ENCODE peak calls at places on chromosome 2, in four cellular contexts. M is K562, T is GM12878, L is HL-60. U is an unnamed sample.

GRCh38 chr2:230347659-230348305 is 20.8 kb downstream of the SP140L start:
- DNase-seq in M (no peak), T (peak), L (no peak), U (no peak)

GRCh38 chr2:377414-377813 is 89.5 kb upstream of the ALKAL2 start:
- DNase-seq in M (no peak), T (no peak), L (no peak), U (no peak)

GRCh38 chr2:122737429-122738077 is 982.1 kb downstream of the TSN start:
- DNase-seq in M (no peak), T (peak), L (no peak), U (no peak)

GRCh38 chr2:136407952-136408318 is 290.0 kb upstream of the CXCR4 start:
- DNase-seq in M (no peak), T (no peak), L (no peak), U (no peak)

GRCh38 chr2:108315408-108316193 is 26.9 kb downstream of the SULT1C2 start:
- DNase-seq in M (no peak), T (no peak), L (no peak), U (no peak)

GRCh38 chr2:11753886-11754704 is 7.7 kb downstream of the LPIN1 start:
- DNase-seq in M (peak), T (peak), L (no peak), U (no peak)

GRCh38 chr2:198374375-198375072 is 570.1 kb downstream of the PLCL1 start:
- DNase-seq in M (peak), T (no peak), L (peak), U (no peak)

GRCh38 chr2:30141136-30141535 is 5.7 kb upstream of the YPEL5 start:
- DNase-seq in M (no peak), T (no peak), L (no peak), U (no peak)

GRCh38 chr2:63865159-63865799 is 23.6 kb downstream of the UGP2 start:
- DNase-seq in M (no peak), T (no peak), L (no peak), U (no peak)

GRCh38 chr2:7007488-7007845 is 90.3 kb downstream of the RNF144A start:
- DNase-seq in M (no peak), T (no peak), L (no peak), U (no peak)

GRCh38 chr2:234795974-234796690 is 155.7 kb upstream of the SH3BP4 start:
- DNase-seq in M (no peak), T (no peak), L (no peak), U (no peak)

GRCh38 chr2:86160156-86160952 is 34.9 kb downstream of the IMMT start:
- DNase-seq in M (no peak), T (no peak), L (no peak), U (no peak)

GRCh38 chr2:170113168-170113567 is 64.8 kb upstream of the MYO3B start:
- DNase-seq in M (no peak), T (no peak), L (no peak), U (no peak)

GRCh38 chr2:142142595-142142994 is 11.8 kb upstream of the LRP1B start:
- DNase-seq in M (no peak), T (no peak), L (no peak), U (no peak)

GRCh38 chr2:168635065-168635577 is 167.3 kb upstream of the NOSTRIN start:
- DNase-seq in M (no peak), T (no peak), L (no peak), U (no peak)

GRCh38 chr2:238239872-238240760 is at the start of gene HES6:
- DNase-seq in M (peak), T (no peak), L (peak), U (peak)

GRCh38 chr2:42523341-42523740 is 29.6 kb upstream of the KCNG3 start:
- DNase-seq in M (no peak), T (no peak), L (no peak), U (no peak)

GRCh38 chr2:165634855-165635254 is 159.2 kb downstream of the GALNT3 start:
- DNase-seq in M (no peak), T (no peak), L (no peak), U (no peak)

GRCh38 chr2:135246856-135247255 is 194.8 kb downstream of the RAB3GAP1 start:
- DNase-seq in M (no peak), T (no peak), L (no peak), U (no peak)

GRCh38 chr2:950627-950992 is at the start of gene SNTG2:
- DNase-seq in M (peak), T (no peak), L (no peak), U (peak)

GRCh38 chr2:30144260-30144659 is 2.5 kb upstream of the YPEL5 start:
- DNase-seq in M (no peak), T (no peak), L (no peak), U (no peak)

GRCh38 chr2:224659726-224660125 is 56.4 kb downstream of the CCDC195 start:
- DNase-seq in M (no peak), T (no peak), L (no peak), U (no peak)

GRCh38 chr2:39871291-39871761 is 92.3 kb upstream of the THUMPD2 start:
- DNase-seq in M (no peak), T (no peak), L (no peak), U (no peak)

GRCh38 chr2:195535911-195536522 is 121.0 kb upstream of the SLC39A10 start:
- DNase-seq in M (peak), T (peak), L (peak), U (peak)

GRCh38 chr2:11797846-11798245 is 51.4 kb downstream of the LPIN1 start:
- DNase-seq in M (no peak), T (no peak), L (no peak), U (no peak)

GRCh38 chr2:241228860-241229516 is 40.5 kb downstream of the ANO7 start:
- DNase-seq in M (no peak), T (no peak), L (no peak), U (no peak)

GRCh38 chr2:231671617-231672350 is 36.5 kb upstream of the PTMA start:
- DNase-seq in M (no peak), T (peak), L (no peak), U (no peak)

GRCh38 chr2:20806286-20806685 is 16.6 kb downstream of the LDAH start:
- DNase-seq in M (no peak), T (no peak), L (no peak), U (no peak)

GRCh38 chr2:73969356-73969755 is 15.4 kb upstream of the TET3 start:
- DNase-seq in M (no peak), T (no peak), L (no peak), U (no peak)

GRCh38 chr2:189899101-189899500 is 114.9 kb downstream of the PMS1 start:
- DNase-seq in M (no peak), T (no peak), L (no peak), U (no peak)

GRCh38 chr2:46229134-46230063 is 67.8 kb upstream of the EPAS1 start:
- DNase-seq in M (no peak), T (peak), L (no peak), U (no peak)

GRCh38 chr2:42755161-42755900 is 8.6 kb downstream of the OXER1 start:
- DNase-seq in M (no peak), T (no peak), L (no peak), U (no peak)

GRCh38 chr2:76256689-76257088 is 546.0 kb upstream of the GCFC2 start:
- DNase-seq in M (no peak), T (no peak), L (no peak), U (no peak)

GRCh38 chr2:36387258-36387916 is 31.8 kb downstream of the CRIM1 start:
- DNase-seq in M (no peak), T (no peak), L (no peak), U (no peak)

GRCh38 chr2:8515864-8516533 is 165.9 kb upstream of the ID2 start:
- DNase-seq in M (no peak), T (peak), L (peak), U (no peak)

GRCh38 chr2:200352631-200353030 is 46.1 kb downstream of the SPATS2L start:
- DNase-seq in M (no peak), T (no peak), L (no peak), U (no peak)

GRCh38 chr2:43077876-43078275 is 148.5 kb downstream of the ZFP36L2 start:
- DNase-seq in M (no peak), T (no peak), L (no peak), U (no peak)

GRCh38 chr2:11750917-11751316 is 4.5 kb downstream of the LPIN1 start:
- DNase-seq in M (no peak), T (no peak), L (no peak), U (no peak)

GRCh38 chr2:120298173-120298835 is 45.7 kb downstream of the RALB start:
- DNase-seq in M (peak), T (no peak), L (no peak), U (no peak)
- TF ChIP-seq SPI1 in M (no peak), T (no peak), L (no peak), U (no peak)

DNA sequence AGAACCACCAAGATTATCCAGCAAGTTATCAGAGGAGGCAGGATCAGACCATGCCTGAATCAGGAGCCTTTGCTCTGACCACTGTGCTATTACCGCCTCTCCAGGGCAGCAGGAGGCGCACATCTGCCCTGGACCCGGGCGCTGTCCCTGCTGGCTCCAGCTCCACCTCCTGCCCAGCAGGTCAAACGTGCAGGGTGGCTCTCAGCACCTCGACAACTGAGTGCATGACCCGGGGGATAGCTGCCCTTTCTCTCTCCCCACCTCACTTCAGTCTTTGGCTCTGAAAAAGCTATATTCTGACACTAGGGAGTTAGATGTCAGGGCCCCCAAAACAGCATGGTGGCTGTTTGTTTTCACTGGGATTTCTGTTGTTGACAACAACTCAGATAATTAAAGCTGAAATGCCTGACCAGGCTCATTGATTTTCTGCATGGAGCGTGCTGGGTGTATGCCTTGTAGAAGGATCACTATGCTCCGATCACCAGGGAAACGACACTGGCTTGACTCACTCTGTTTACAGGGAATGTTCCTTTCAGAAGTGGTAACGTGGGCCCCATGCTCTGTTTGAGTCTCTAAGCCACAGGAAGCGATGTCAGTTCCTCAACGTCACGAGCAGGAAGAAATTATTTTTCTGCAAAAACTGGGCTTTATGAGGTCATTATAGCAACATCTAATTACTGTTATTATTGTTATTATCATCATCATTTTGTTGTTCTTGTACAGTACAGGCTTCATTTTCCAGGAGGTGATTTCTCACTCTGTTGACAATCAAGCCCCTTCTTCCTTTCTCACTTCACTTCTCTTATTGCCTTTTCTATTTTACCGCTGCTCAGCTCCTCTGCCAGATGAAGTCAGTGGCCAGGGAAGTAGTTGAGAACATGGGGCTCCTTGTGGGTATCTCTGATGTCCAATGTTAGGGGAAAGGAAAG is 125.6 kb downstream of the PLB1 start:
- DNase-seq in M (peak), T (no peak), L (peak), U (no peak)
- TF ChIP-seq SPI1 in M (no peak), T (no peak), L (peak), U (no peak)

DNA sequence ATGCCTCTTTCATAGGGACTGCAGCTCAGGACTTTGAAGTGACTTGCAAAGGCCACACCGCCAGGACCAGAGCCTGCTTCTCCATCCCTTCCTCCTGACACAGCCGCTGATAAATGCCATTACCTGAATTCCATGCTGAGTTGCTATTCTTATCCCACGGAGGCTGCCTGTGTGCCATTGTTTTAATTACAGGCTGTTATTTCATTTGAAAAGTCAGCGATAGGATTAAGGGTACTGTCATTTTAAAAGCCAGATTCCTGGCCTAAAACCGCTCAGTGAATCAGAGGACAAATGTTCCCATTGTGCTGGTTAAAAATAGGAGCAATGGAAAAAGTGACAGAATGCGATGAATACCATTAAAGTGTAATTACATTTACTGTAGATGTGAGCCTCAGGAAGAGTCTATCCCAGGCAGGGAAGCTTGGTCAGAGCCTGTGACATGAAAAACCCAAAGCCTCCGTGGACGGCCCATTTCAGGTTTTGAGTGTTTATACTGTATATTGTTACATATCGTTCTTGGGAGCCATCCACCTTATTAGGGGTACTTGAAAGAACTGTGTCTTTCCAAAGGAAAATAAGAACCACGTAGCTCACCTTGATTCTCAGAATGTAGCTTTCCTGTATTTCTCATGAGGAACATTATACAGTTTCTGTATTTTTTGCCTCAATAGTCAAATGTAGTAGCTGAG is 41.3 kb downstream of the PDCL3 start:
- DNase-seq in M (no peak), T (no peak), L (no peak), U (no peak)
- TF ChIP-seq SPI1 in M (no peak), T (no peak), L (no peak), U (no peak)

DNA sequence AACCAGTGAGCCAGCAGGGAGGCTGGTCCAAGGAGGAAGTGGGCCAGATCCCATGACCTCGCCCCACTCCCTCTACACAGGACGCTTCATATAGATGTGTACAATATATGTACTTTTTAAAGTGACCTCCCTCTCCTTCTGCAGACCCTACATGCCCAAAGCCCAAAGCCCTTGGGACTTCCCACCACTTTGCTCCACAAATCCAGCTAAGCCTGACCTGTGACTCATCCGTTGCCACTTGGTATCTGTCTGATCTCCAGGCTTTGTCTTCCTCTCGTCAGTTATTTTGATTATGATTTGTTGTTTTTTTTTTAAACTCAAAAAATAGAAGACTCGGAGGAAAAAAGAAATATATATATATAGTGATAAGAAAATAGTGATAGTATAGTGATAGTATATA is 470.8 kb downstream of the KCNJ3 start:
- DNase-seq in M (no peak), T (no peak), L (no peak), U (no peak)
- TF ChIP-seq SPI1 in M (no peak), T (no peak), L (no peak), U (no peak)

DNA sequence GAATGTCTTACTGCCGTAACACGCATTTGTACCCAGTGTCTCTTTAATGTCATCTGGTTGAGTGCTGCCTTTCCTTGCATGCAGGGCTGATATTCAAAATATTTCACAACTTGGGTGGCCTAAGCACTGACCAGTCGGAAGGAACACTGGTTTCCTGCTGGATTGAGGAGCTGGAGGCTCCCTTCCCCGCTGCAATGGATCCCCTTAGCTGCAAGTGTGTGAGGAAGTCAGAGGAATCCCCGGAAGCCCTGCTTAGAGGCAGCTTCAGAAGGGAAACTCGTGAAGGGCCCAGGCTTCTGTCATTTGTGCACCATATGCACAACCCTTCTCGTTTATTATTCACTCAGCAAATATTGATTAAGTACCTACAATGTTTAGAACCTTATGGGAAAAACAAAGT is 33.2 kb upstream of the SP3 start:
- DNase-seq in M (no peak), T (no peak), L (peak), U (no peak)
- TF ChIP-seq SPI1 in M (no peak), T (no peak), L (peak), U (no peak)

GRCh38 chr2:120658285-120659158 is 77.1 kb upstream of the GLI2 start:
- DNase-seq in M (no peak), T (no peak), L (no peak), U (no peak)

GRCh38 chr2:120660771-120661459 is 74.8 kb upstream of the GLI2 start:
- DNase-seq in M (no peak), T (no peak), L (no peak), U (no peak)

GRCh38 chr2:120661551-120661950 is 74.1 kb upstream of the GLI2 start:
- DNase-seq in M (no peak), T (no peak), L (no peak), U (no peak)

GRCh38 chr2:120659275-120659952 is 76.3 kb upstream of the GLI2 start:
- DNase-seq in M (no peak), T (no peak), L (no peak), U (no peak)

GRCh38 chr2:120660056-120660694 is 75.5 kb upstream of the GLI2 start:
- DNase-seq in M (no peak), T (no peak), L (no peak), U (no peak)
- TF ChIP-seq SPI1 in M (no peak), T (no peak), L (no peak), U (no peak)

GRCh38 chr2:219506153-219506801 is 7.6 kb downstream of the GMPPA start:
- DNase-seq in M (no peak), T (no peak), L (no peak), U (no peak)

GRCh38 chr2:219508444-219508734 is 5.9 kb upstream of the ASIC4 start:
- DNase-seq in M (no peak), T (no peak), L (no peak), U (no peak)

GRCh38 chr2:219507555-219508443 is 6.5 kb upstream of the ASIC4 start:
- DNase-seq in M (no peak), T (no peak), L (no peak), U (no peak)

GRCh38 chr2:219505585-219505984 is 6.9 kb downstream of the GMPPA start:
- DNase-seq in M (no peak), T (no peak), L (no peak), U (no peak)

GRCh38 chr2:219506802-219507554 is 7.3 kb upstream of the ASIC4 start:
- DNase-seq in M (no peak), T (no peak), L (no peak), U (no peak)
- TF ChIP-seq SPI1 in M (no peak), T (no peak), L (no peak), U (no peak)